ENCODE peak calls at places on chromosomes 12 and 14, in nine cellular contexts. H is suprapubic skin; J is left colon; A is CD8-positive, alpha-beta T cell; B is GM10248; P is stimulated activated CD4-positive, alpha-beta T cell treated with anti-CD3 and anti-CD28 coated beads, Interleukin-4, amount 100 ng/mL, for 48 hours; R is activated gamma-delta T cell treated with Interleukin-2 at 50 U/mL for 16 hours; S is heart right ventricle; N is HuH-7.5. K is an unnamed sample.

GRCh38 chr14:105894125-105894977 is 368.0 kb downstream of the TMEM121 start:
- DNase-seq in H (peak), J (peak), A (no peak), B (peak), P (no peak), R (no peak), S (no peak), N (no peak), K (no peak)

GRCh38 chr12:91210577-91210976 is 28.0 kb upstream of the DCN start:
- DNase-seq in H (no peak), J (no peak), A (no peak), B (no peak), P (no peak), R (no peak), S (peak), N (no peak), K (no peak)

GRCh38 chr14:36096090-36096489 is 80.4 kb downstream of the PTCSC3 start:
- DNase-seq in H (no peak), J (no peak), A (no peak), B (no peak), P (no peak), R (no peak), S (no peak), N (no peak), K (no peak)

GRCh38 chr12:66497000-66497897 is 181.6 kb downstream of the GRIP1 start:
- DNase-seq in H (no peak), J (no peak), A (no peak), B (no peak), P (no peak), R (no peak), S (no peak), N (no peak), K (no peak)

GRCh38 chr14:60161176-60162107 is 3.8 kb downstream of the DHRS7 start:
- DNase-seq in H (no peak), J (no peak), A (no peak), B (no peak), P (no peak), R (no peak), S (no peak), N (no peak), K (no peak)

GRCh38 chr12:48125985-48126384 is 6.8 kb downstream of the PFKM start:
- DNase-seq in H (no peak), J (no peak), A (no peak), B (no peak), P (no peak), R (no peak), S (peak), N (no peak), K (no peak)

GRCh38 chr12:57210461-57210860 is 6.1 kb upstream of the NXPH4 start:
- DNase-seq in H (no peak), J (no peak), A (no peak), B (no peak), P (no peak), R (no peak), S (no peak), N (no peak), K (no peak)

GRCh38 chr14:103195828-103196615 is 72.8 kb downstream of the TNFAIP2 start:
- DNase-seq in H (no peak), J (no peak), A (no peak), B (no peak), P (no peak), R (no peak), S (no peak), N (no peak), K (no peak)

GRCh38 chr12:18165422-18165871 is 75.5 kb upstream of the RERGL start:
- DNase-seq in H (no peak), J (no peak), A (no peak), B (peak), P (no peak), R (no peak), S (no peak), N (no peak), K (peak)

GRCh38 chr12:40469736-40470135 is 222.5 kb upstream of the CNTN1 start:
- DNase-seq in H (no peak), J (no peak), A (no peak), B (no peak), P (no peak), R (no peak), S (no peak), N (no peak), K (peak)

GRCh38 chr12:49621651-49622500 is 1.5 kb upstream of the PRPF40B start:
- DNase-seq in H (no peak), J (no peak), A (no peak), B (no peak), P (no peak), R (no peak), S (no peak), N (no peak), K (peak)

GRCh38 chr12:93245543-93245942 is 132.2 kb upstream of the NUDT4 start:
- DNase-seq in H (no peak), J (no peak), A (peak), B (peak), P (no peak), R (peak), S (no peak), N (no peak), K (no peak)

GRCh38 chr14:101072531-101072930 is 169.0 kb upstream of the RTL1 start:
- DNase-seq in H (peak), J (peak), A (peak), B (no peak), P (no peak), R (no peak), S (no peak), N (no peak), K (no peak)

GRCh38 chr12:100913872-100914600 is 119.5 kb downstream of the ANO4 start:
- DNase-seq in H (no peak), J (no peak), A (no peak), B (no peak), P (no peak), R (no peak), S (no peak), N (no peak), K (no peak)

GRCh38 chr14:32087173-32087861 is 10.2 kb downstream of the ARHGAP5 start:
- DNase-seq in H (no peak), J (no peak), A (no peak), B (no peak), P (no peak), R (no peak), S (no peak), N (peak), K (no peak)

GRCh38 chr14:61567838-61568571 is 127.3 kb upstream of the HIF1A start:
- DNase-seq in H (no peak), J (no peak), A (no peak), B (peak), P (no peak), R (no peak), S (peak), N (no peak), K (peak)

GRCh38 chr12:102522768-102523167 is 42.4 kb upstream of the IGF1 start:
- DNase-seq in H (no peak), J (no peak), A (no peak), B (no peak), P (no peak), R (no peak), S (no peak), N (no peak), K (peak)

GRCh38 chr14:82642425-82642824 is 1108.8 kb upstream of the SEL1L start:
- DNase-seq in H (no peak), J (peak), A (no peak), B (peak), P (no peak), R (no peak), S (no peak), N (peak), K (no peak)

GRCh38 chr12:48442191-48442828 is 30.0 kb upstream of the ANP32D start:
- DNase-seq in H (no peak), J (no peak), A (no peak), B (no peak), P (no peak), R (no peak), S (no peak), N (no peak), K (peak)

GRCh38 chr14:64720190-64720589 is 16.0 kb downstream of the PLEKHG3 start:
- DNase-seq in H (peak), J (peak), A (no peak), B (no peak), P (no peak), R (no peak), S (no peak), N (peak), K (no peak)

GRCh38 chr14:52348796-52349195 is 34.7 kb downstream of the PTGER2 start:
- DNase-seq in H (no peak), J (no peak), A (no peak), B (no peak), P (no peak), R (no peak), S (no peak), N (no peak), K (no peak)

GRCh38 chr12:57498143-57498524 is 10.3 kb downstream of the MARS1 start:
- DNase-seq in H (no peak), J (no peak), A (no peak), B (no peak), P (no peak), R (no peak), S (no peak), N (no peak), K (no peak)

GRCh38 chr12:115320967-115321366 is 637.0 kb upstream of the TBX3 start:
- DNase-seq in H (no peak), J (no peak), A (no peak), B (no peak), P (no peak), R (no peak), S (no peak), N (no peak), K (no peak)

GRCh38 chr12:105706321-105706972 is 376.0 kb downstream of the C12orf75 start:
- DNase-seq in H (no peak), J (no peak), A (no peak), B (no peak), P (no peak), R (no peak), S (no peak), N (no peak), K (no peak)

GRCh38 chr12:67916266-67916970 is 72.8 kb upstream of the IFNG-AS1 start:
- DNase-seq in H (no peak), J (no peak), A (no peak), B (no peak), P (no peak), R (no peak), S (no peak), N (no peak), K (no peak)

GRCh38 chr12:3071107-3071506 is 6.1 kb upstream of the TSPAN9 start:
- DNase-seq in H (no peak), J (no peak), A (no peak), B (no peak), P (no peak), R (no peak), S (no peak), N (no peak), K (no peak)

GRCh38 chr12:52037248-52037861 is 13.9 kb upstream of the NR4A1 start:
- DNase-seq in H (peak), J (no peak), A (no peak), B (no peak), P (no peak), R (no peak), S (peak), N (peak), K (no peak)

GRCh38 chr12:67697981-67698380 is 49.4 kb downstream of the DYRK2 start:
- DNase-seq in H (no peak), J (no peak), A (no peak), B (no peak), P (no peak), R (no peak), S (no peak), N (no peak), K (no peak)

GRCh38 chr12:109621864-109622485 is 48.4 kb downstream of the MVK start:
- DNase-seq in H (no peak), J (no peak), A (no peak), B (no peak), P (no peak), R (no peak), S (no peak), N (no peak), K (no peak)

GRCh38 chr12:92486443-92487137 is 216.2 kb upstream of the PLEKHG7 start:
- DNase-seq in H (no peak), J (no peak), A (no peak), B (no peak), P (no peak), R (no peak), S (no peak), N (no peak), K (no peak)

GRCh38 chr12:85016423-85016822 is 19.7 kb downstream of the TSPAN19 start:
- DNase-seq in H (no peak), J (no peak), A (no peak), B (no peak), P (no peak), R (no peak), S (no peak), N (no peak), K (no peak)

GRCh38 chr12:65597527-65597926 is 226.8 kb upstream of the HMGA2 start:
- DNase-seq in H (no peak), J (no peak), A (no peak), B (no peak), P (no peak), R (no peak), S (no peak), N (no peak), K (no peak)

GRCh38 chr14:95204705-95205104 is 47.4 kb upstream of the DICER1 start:
- DNase-seq in H (no peak), J (no peak), A (no peak), B (no peak), P (no peak), R (no peak), S (no peak), N (no peak), K (no peak)

GRCh38 chr12:117732761-117733160 is 236.0 kb downstream of the KSR2 start:
- DNase-seq in H (no peak), J (no peak), A (no peak), B (no peak), P (no peak), R (no peak), S (no peak), N (no peak), K (no peak)